ENCODE peak calls at places on chromosomes 6 and 20, in eight cellular contexts. M is AG09309, C is AG10803, N is IMR-90, B is ovary, H is esophagus squamous epithelium, T is PC-3, X is stomach. Q is an unnamed sample.

GRCh38 chr6:32192608-32193039 is at the start of gene GPSM3:
- DNase-seq in M (no peak), C (peak; percentile 42), N (peak; percentile 36), B (peak; percentile 61), H (no peak), T (no peak), X (peak; percentile 54), Q (no peak)

GRCh38 chr6:125432968-125433367 is 131.2 kb upstream of the HDDC2 start:
- DNase-seq in M (no peak), C (no peak), N (no peak), B (no peak), H (no peak), T (no peak), X (no peak), Q (no peak)

GRCh38 chr6:155701342-155701741 is 245.7 kb upstream of the NOX3 start:
- DNase-seq in M (no peak), C (no peak), N (no peak), B (no peak), H (no peak), T (no peak), X (no peak), Q (no peak)

GRCh38 chr6:98672681-98673475 is 161.5 kb upstream of the POU3F2 start:
- DNase-seq in M (no peak), C (no peak), N (no peak), B (no peak), H (no peak), T (no peak), X (no peak), Q (no peak)

GRCh38 chr6:152124432-152125074 is 317.1 kb downstream of the ESR1 start:
- DNase-seq in M (peak; percentile 46), C (peak; percentile 74), N (peak; percentile 75), B (no peak), H (no peak), T (peak; percentile 78), X (no peak), Q (no peak)

GRCh38 chr20:48467622-48468021 is 360.2 kb downstream of the PREX1 start:
- DNase-seq in M (no peak), C (no peak), N (no peak), B (no peak), H (no peak), T (no peak), X (no peak), Q (no peak)

GRCh38 chr6:43936476-43936875 is 166.5 kb downstream of the VEGFA start:
- DNase-seq in M (no peak), C (no peak), N (no peak), B (no peak), H (no peak), T (no peak), X (no peak), Q (peak; percentile 6)

GRCh38 chr20:50645253-50646068 is 45.9 kb downstream of the RIPOR3 start:
- DNase-seq in M (peak; percentile 87), C (peak; percentile 99), N (peak; percentile 100), B (peak; percentile 88), H (no peak), T (peak; percentile 99), X (peak; percentile 68), Q (peak; percentile 76)

GRCh38 chr20:58546312-58546711 is 31.1 kb upstream of the APCDD1L start:
- DNase-seq in M (no peak), C (no peak), N (no peak), B (no peak), H (no peak), T (no peak), X (no peak), Q (no peak)

GRCh38 chr6:130457605-130458004 is 91.8 kb downstream of the TMEM200A start:
- DNase-seq in M (no peak), C (peak; percentile 76), N (no peak), B (no peak), H (no peak), T (no peak), X (no peak), Q (no peak)

GRCh38 chr6:21915707-21916399 is 322.3 kb downstream of the SOX4 start:
- DNase-seq in M (no peak), C (peak; percentile 60), N (peak; percentile 56), B (no peak), H (no peak), T (peak; percentile 37), X (no peak), Q (no peak)

GRCh38 chr6:118934461-118935330 is at the start of gene MCM9:
- DNase-seq in M (peak; percentile 17), C (peak; percentile 83), N (peak; percentile 77), B (peak; percentile 80), H (peak; percentile 52), T (peak; percentile 82), X (peak; percentile 93), Q (peak; percentile 96)

GRCh38 chr6:101397199-101397598 is 3.7 kb downstream of the GRIK2 start:
- DNase-seq in M (no peak), C (peak; percentile 12), N (peak; percentile 70), B (no peak), H (no peak), T (peak; percentile 29), X (no peak), Q (no peak)

GRCh38 chr6:32945106-32945761 is 4.4 kb upstream of the HLA-DMB start:
- DNase-seq in M (no peak), C (no peak), N (peak; percentile 86), B (no peak), H (no peak), T (no peak), X (no peak), Q (no peak)

GRCh38 chr6:33604941-33605854 is 15.9 kb upstream of the ITPR3 start:
- DNase-seq in M (no peak), C (peak; percentile 35), N (no peak), B (no peak), H (no peak), T (no peak), X (no peak), Q (no peak)

GRCh38 chr20:61525781-61526431 is 273.8 kb downstream of the CDH4 start:
- DNase-seq in M (no peak), C (peak; percentile 10), N (peak; percentile 72), B (no peak), H (no peak), T (no peak), X (no peak), Q (no peak)

GRCh38 chr6:168794515-168794914 is 353.5 kb downstream of the SMOC2 start:
- DNase-seq in M (no peak), C (no peak), N (no peak), B (no peak), H (no peak), T (no peak), X (no peak), Q (no peak)

GRCh38 chr6:95589067-95589466 is 11.7 kb downstream of the MANEA start:
- DNase-seq in M (no peak), C (no peak), N (no peak), B (no peak), H (no peak), T (no peak), X (no peak), Q (no peak)

GRCh38 chr6:167937948-167938911 is 59.2 kb upstream of the KIF25 start:
- DNase-seq in M (no peak), C (peak; percentile 18), N (no peak), B (no peak), H (no peak), T (peak; percentile 7), X (no peak), Q (no peak)

GRCh38 chr6:73696990-73697651 is 1.1 kb downstream of the CD109 start:
- DNase-seq in M (no peak), C (no peak), N (no peak), B (no peak), H (no peak), T (peak; percentile 58), X (no peak), Q (no peak)
- H3K4me3 ChIP-seq in M (peak overlapping the region; percentile 66), C (peak overlapping the region; percentile 78), N (no peak overlapping the region), B (peak overlapping the region; percentile 60), H (peak overlapping the region; percentile 48), T (peak overlapping the region; percentile 84), X (no peak overlapping the region), Q (no peak overlapping the region)

DNA sequence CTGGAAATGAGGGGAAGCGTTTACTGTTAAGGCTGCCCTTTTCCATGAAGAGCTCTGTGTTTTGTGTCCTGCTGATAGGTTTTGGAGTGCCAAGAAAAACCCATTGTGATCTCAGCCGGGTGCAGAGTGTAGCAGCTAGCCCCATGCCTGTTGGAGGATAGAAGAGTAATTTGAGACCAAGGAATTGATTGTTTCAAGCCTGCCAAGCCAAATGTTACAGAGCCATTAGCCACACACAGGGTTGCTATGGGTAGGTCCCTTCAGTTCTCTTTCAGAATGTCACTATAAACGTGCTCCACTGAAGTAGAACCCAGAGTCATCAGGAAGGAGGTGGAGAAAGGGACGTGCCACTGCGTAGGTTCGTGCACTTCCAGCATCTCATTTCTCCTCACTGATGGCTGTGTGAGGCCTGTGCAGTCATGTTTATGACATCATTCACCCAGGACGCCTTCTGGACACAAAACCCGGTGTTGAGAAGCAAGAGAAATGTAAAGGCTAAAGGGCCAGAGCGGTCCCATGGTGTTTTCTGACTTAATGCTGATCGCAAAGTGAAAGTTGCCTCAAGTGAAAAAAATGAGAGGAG is 6.6 kb downstream of the GMPR start:
- DNase-seq in M (no peak), C (no peak), N (peak; percentile 51), B (no peak), H (no peak), T (no peak), X (no peak), Q (no peak)
- TF ChIP-seq CTCF in M (no peak), C (no peak), N (no peak), B (no peak), H (no peak), T (no peak), X (no peak), Q (no peak)

DNA sequence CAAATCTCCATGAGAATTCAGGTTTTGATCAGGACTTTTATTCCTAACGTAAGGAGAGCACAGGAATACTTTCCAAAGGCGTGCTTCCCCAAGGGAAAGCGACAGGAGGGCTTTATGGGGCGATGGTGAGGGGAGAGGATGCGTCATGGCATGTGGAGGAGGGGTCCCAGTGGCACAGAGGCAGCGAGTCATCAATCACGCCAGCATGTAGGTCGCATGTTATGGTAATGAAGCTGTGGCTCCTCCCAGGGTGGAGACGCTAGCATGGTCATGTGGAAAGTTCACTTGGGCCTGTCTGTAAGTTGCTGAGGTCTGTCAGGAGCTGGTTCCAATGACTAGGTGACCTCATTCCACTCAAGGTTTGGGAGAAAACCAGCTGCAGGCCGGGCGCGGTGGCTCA is 35.3 kb upstream of the PAX1 start:
- DNase-seq in M (no peak), C (no peak), N (no peak), B (no peak), H (no peak), T (no peak), X (no peak), Q (no peak)
- H3K4me3 ChIP-seq in M (no peak overlapping the region), C (no peak overlapping the region), N (no peak overlapping the region), B (no peak overlapping the region), H (no peak overlapping the region), T (no peak overlapping the region), X (no peak overlapping the region), Q (no peak overlapping the region)

DNA sequence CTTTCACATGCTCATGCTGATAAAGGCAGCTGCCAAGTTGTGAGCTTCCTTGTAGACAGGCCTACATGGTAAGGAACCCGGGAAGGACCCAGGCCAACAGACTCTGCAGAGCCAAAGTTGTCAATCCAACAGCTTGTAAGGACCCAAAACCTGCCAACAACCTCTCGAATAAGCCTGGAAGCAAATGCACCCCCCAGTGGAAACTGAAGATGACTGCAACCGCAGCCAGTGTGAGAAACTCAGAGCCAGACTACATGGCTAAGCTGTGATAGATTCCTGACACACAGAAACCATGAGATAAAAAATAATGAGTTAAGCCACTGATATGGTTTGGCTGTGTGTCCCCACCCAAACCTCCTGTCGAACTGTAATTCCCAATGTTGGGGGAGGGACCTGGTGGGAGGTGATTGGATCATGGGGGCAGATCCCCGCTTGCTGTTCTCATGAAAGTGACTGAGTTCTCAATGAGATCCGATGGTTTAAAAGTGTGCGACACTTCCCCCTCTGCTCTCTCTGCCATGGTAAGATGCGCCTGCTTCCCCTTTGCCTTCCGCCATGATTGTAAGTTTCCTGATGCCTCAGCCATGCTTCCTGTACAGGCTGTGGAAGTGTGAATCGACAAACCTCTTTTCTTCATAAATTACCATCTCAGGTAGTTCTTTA is 18.8 kb upstream of the CLPSL2 start:
- DNase-seq in M (no peak), C (peak; percentile 11), N (peak; percentile 28), B (no peak), H (no peak), T (peak; percentile 38), X (no peak), Q (no peak)
- TF ChIP-seq CTCF in M (peak; percentile 24), C (peak; percentile 42), N (peak; percentile 29), B (no peak), H (peak; percentile 20), T (peak; percentile 47), X (peak; percentile 26), Q (peak; percentile 10)

Q was measured in pancreas.